ENCODE peak calls at places on chromosome 20, in five cellular contexts. U is testis; Q is CD8-positive, alpha-beta memory T cell; G is iPS DF 6.9; M is IMR-90. B is an unnamed sample.
A peak's percentile ranks its signal among the peaks of the same experiment; 100 is the strongest.

GRCh38 chr20:45366631-45367030 is 3.7 kb downstream of the SYS1 start:
- DNase-seq in U (no peak), Q (no peak), G (no peak), M (no peak), B (no peak)

GRCh38 chr20:6718660-6719059 is 48.8 kb upstream of the BMP2 start:
- DNase-seq in U (no peak), Q (no peak), G (no peak), M (no peak), B (no peak)

GRCh38 chr20:32227744-32228688 is 20.3 kb downstream of the POFUT1 start:
- DNase-seq in U (no peak), Q (no peak), G (no peak), M (no peak), B (no peak)

GRCh38 chr20:40668449-40669228 is 20.4 kb downstream of the MAFB start:
- DNase-seq in U (no peak), Q (no peak), G (no peak), M (no peak), B (no peak)

GRCh38 chr20:61833807-61834610 is 231.7 kb downstream of the TAF4 start:
- DNase-seq in U (peak; percentile 58), Q (no peak), G (no peak), M (no peak), B (no peak)

GRCh38 chr20:35311409-35311808 is 19.2 kb upstream of the FAM83C start:
- DNase-seq in U (no peak), Q (no peak), G (no peak), M (peak; percentile 77), B (no peak)

GRCh38 chr20:33443006-33443511 is 504 bp downstream of the SNTA1 start:
- DNase-seq in U (no peak), Q (peak; percentile 64), G (no peak), M (no peak), B (peak; percentile 76)

GRCh38 chr20:4230651-4231050 is 215.3 kb upstream of the RNF24 start:
- DNase-seq in U (peak; percentile 80), Q (no peak), G (no peak), M (peak; percentile 17), B (no peak)

GRCh38 chr20:25032478-25033183 is 25.3 kb downstream of the ACSS1 start:
- DNase-seq in U (peak; percentile 95), Q (no peak), G (no peak), M (no peak), B (no peak)

GRCh38 chr20:23151008-23151703 is 65.0 kb upstream of the CD93 start:
- DNase-seq in U (no peak), Q (no peak), G (no peak), M (no peak), B (no peak)

GRCh38 chr20:432677-433299 is 24.7 kb downstream of the RBCK1 start:
- DNase-seq in U (no peak), Q (peak; percentile 36), G (no peak), M (no peak), B (no peak)

GRCh38 chr20:62390306-62391164 is 3.6 kb downstream of the RPS21 start:
- DNase-seq in U (no peak), Q (no peak), G (no peak), M (no peak), B (no peak)

GRCh38 chr20:62420846-62421715 is 6.3 kb downstream of the RBBP8NL start:
- DNase-seq in U (no peak), Q (no peak), G (no peak), M (no peak), B (no peak)

GRCh38 chr20:63116412-63117106 is 99.4 kb downstream of the YTHDF1 start:
- DNase-seq in U (peak; percentile 39), Q (no peak), G (no peak), M (peak; percentile 8), B (peak; percentile 55)

GRCh38 chr20:62618622-62619529 is 23.4 kb upstream of the SLCO4A1 start:
- DNase-seq in U (no peak), Q (no peak), G (no peak), M (no peak), B (no peak)

GRCh38 chr20:3515379-3516175 is 44.8 kb downstream of the ATRN start:
- DNase-seq in U (no peak), Q (no peak), G (no peak), M (peak; percentile 50), B (no peak)

GRCh38 chr20:5008743-5009142 is 7.4 kb upstream of the SLC23A2 start:
- DNase-seq in U (no peak), Q (no peak), G (no peak), M (peak; percentile 11), B (no peak)

GRCh38 chr20:4375881-4376280 is 345.8 kb upstream of the PRND start:
- DNase-seq in U (no peak), Q (no peak), G (no peak), M (peak; percentile 84), B (no peak)

GRCh38 chr20:48999890-49000870 is 45.9 kb upstream of the CSE1L start:
- DNase-seq in U (no peak), Q (no peak), G (no peak), M (no peak), B (no peak)

GRCh38 chr20:36260316-36260715 is 24.0 kb downstream of the AAR2 start:
- DNase-seq in U (no peak), Q (no peak), G (no peak), M (no peak), B (no peak)

GRCh38 chr20:24998631-24999445 is 6.3 kb upstream of the APMAP start:
- DNase-seq in U (no peak), Q (no peak), G (no peak), M (peak; percentile 4), B (peak; percentile 60)

GRCh38 chr20:34105978-34106675 is 5.9 kb downstream of the EIF2S2 start:
- DNase-seq in U (no peak), Q (no peak), G (no peak), M (no peak), B (no peak)

GRCh38 chr20:61519488-61519887 is 267.4 kb downstream of the CDH4 start:
- DNase-seq in U (no peak), Q (no peak), G (no peak), M (no peak), B (no peak)

GRCh38 chr20:42341654-42342053 is 723.5 kb upstream of the CHD6 start:
- DNase-seq in U (no peak), Q (no peak), G (no peak), M (no peak), B (no peak)

GRCh38 chr20:16970751-16971150 is 222.6 kb downstream of the OTOR start:
- DNase-seq in U (no peak), Q (no peak), G (no peak), M (no peak), B (no peak)

GRCh38 chr20:2037296-2037914 is 43.5 kb upstream of the PDYN start:
- DNase-seq in U (no peak), Q (no peak), G (no peak), M (no peak), B (no peak)

GRCh38 chr20:34220581-34220980 is 20.6 kb upstream of the ASIP start:
- DNase-seq in U (no peak), Q (no peak), G (no peak), M (peak; percentile 28), B (no peak)

GRCh38 chr20:625360-625932 is 15.3 kb upstream of the TCF15 start:
- DNase-seq in U (no peak), Q (no peak), G (no peak), M (no peak), B (no peak)

GRCh38 chr20:1456300-1456699 is 10.3 kb downstream of the NSFL1C start:
- DNase-seq in U (no peak), Q (no peak), G (no peak), M (peak; percentile 33), B (no peak)

GRCh38 chr20:62621251-62622110 is 20.8 kb upstream of the SLCO4A1 start:
- DNase-seq in U (no peak), Q (no peak), G (no peak), M (no peak), B (no peak)

GRCh38 chr20:17990278-17990972 is 21.6 kb downstream of the MGME1 start:
- DNase-seq in U (no peak), Q (no peak), G (no peak), M (peak; percentile 58), B (no peak)

GRCh38 chr20:17987988-17988387 is 19.2 kb downstream of the MGME1 start:
- DNase-seq in U (no peak), Q (no peak), G (no peak), M (no peak), B (no peak)

DNA sequence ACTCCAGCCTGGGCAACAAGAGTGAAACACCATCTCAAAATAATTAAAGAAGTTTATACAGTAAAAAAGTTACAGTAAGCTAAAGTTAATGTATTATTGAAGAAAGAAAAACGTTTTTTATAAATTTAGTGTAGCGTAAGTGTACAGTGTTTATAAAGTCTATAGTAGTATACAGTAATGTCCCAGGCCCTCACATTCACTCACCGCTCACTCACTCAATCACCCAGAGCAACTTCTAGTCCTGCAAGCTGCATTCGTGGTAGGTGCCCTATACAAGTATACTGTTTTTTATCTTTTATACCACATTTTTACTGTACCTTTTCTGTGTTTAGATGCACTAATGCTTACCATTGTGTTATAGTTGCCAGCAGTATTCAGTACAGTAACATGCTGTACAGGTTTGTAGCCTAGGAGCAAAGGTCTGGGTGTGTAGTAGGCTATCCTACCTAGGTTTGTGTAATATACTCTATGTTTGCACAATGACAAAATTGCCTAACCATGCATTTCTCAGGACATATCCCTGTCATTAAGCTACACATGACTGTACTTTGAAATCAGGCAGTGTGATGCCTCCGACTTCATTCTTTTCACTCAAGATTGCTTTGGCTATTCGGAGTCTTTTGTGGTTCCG is 16.7 kb downstream of the MGME1 start:
- DNase-seq in U (no peak), Q (no peak), G (no peak), M (no peak), B (no peak)
- H3K27ac ChIP-seq in U (no peak overlapping the region), Q (no peak overlapping the region), G (no peak overlapping the region), M (no peak overlapping the region), B (no peak overlapping the region)

GRCh38 chr20:8545212-8545611 is 413.1 kb downstream of the PLCB1 start:
- DNase-seq in U (no peak), Q (no peak), G (no peak), M (peak; percentile 18), B (no peak)

GRCh38 chr20:8547968-8548588 is 416.0 kb downstream of the PLCB1 start:
- DNase-seq in U (no peak), Q (no peak), G (no peak), M (no peak), B (no peak)

GRCh38 chr20:8547035-8547649 is 415.1 kb downstream of the PLCB1 start:
- DNase-seq in U (no peak), Q (no peak), G (no peak), M (no peak), B (no peak)

GRCh38 chr20:8549192-8549591 is 417.1 kb downstream of the PLCB1 start:
- DNase-seq in U (no peak), Q (no peak), G (no peak), M (no peak), B (no peak)
- H3K9me3 ChIP-seq in U (no peaks in the 10 kb centered on the region), Q (no peaks in the 10 kb centered on the region), G (no peaks in the 10 kb centered on the region), M (no peaks in the 10 kb centered on the region), B (no peaks in the 10 kb centered on the region)

GRCh38 chr20:58652606-58653303 is 1.7 kb downstream of the STX16 start:
- DNase-seq in U (no peak), Q (no peak), G (no peak), M (no peak), B (no peak)
- H3K4me1 ChIP-seq in U (peaks cover 16% of the 10 kb centered on the region), Q (peaks cover 49% of the 10 kb centered on the region), G (no peaks in the 10 kb centered on the region), M (peaks cover 8% of the 10 kb centered on the region), B (peaks cover 57% of the 10 kb centered on the region)

GRCh38 chr20:9143926-9144325 is 75.0 kb downstream of the PLCB4 start:
- DNase-seq in U (no peak), Q (no peak), G (no peak), M (no peak), B (no peak)
- H3K27ac ChIP-seq in U (no peak overlapping the region), Q (no peak overlapping the region), G (no peak overlapping the region), M (no peak overlapping the region), B (no peak overlapping the region)

GRCh38 chr20:60327971-60328660 is 369.9 kb downstream of the CDH26 start:
- DNase-seq in U (no peak), Q (no peak), G (no peak), M (peak; percentile 7), B (no peak)
- H3K9me3 ChIP-seq in U (no peaks in the 10 kb centered on the region), Q (no peaks in the 10 kb centered on the region), G (no peaks in the 10 kb centered on the region), M (peaks cover 5% of the 10 kb centered on the region), B (no peaks in the 10 kb centered on the region)

GRCh38 chr20:50743087-50743486 is 11.7 kb downstream of the PARD6B start:
- DNase-seq in U (no peak), Q (no peak), G (no peak), M (no peak), B (no peak)
- H3K4me1 ChIP-seq in U (peaks cover 9% of the 10 kb centered on the region), Q (no peaks in the 10 kb centered on the region), G (peaks cover 6% of the 10 kb centered on the region), M (peaks cover 17% of the 10 kb centered on the region), B (peaks cover 6% of the 10 kb centered on the region)